ENCODE peak calls at places on chromosomes 7 and 10, in nine cellular contexts. C is Kasumi-1, M is mesothelial cell of epicardium, I is RKO, W is AML-193, E is PC-3, B is GM04504, K is NCI-H510A, H is frontal cortex. A is an unnamed sample.

GRCh38 chr7:69994907-69995542 is 396.8 kb downstream of the AUTS2 start:
- DNase-seq in C (no peak), M (no peak), I (no peak), W (no peak), E (no peak), B (no peak), K (no peak), H (no peak), A (no peak)

GRCh38 chr10:70296406-70296899 is 12.6 kb upstream of the NPFFR1 start:
- DNase-seq in C (peak), M (no peak), I (peak), W (peak), E (peak), B (peak), K (peak), H (no peak), A (no peak)

GRCh38 chr7:116524609-116525297 is at the start of gene CAV1:
- DNase-seq in C (no peak), M (peak), I (peak), W (no peak), E (peak), B (peak), K (no peak), H (peak), A (peak)

GRCh38 chr7:142960955-142961512 is 1.1 kb downstream of the KEL start:
- DNase-seq in C (peak), M (no peak), I (no peak), W (peak), E (peak), B (no peak), K (no peak), H (no peak), A (peak)

GRCh38 chr7:13262929-13263530 is 575.6 kb downstream of the ARL4A start:
- DNase-seq in C (peak), M (no peak), I (peak), W (peak), E (peak), B (peak), K (no peak), H (no peak), A (peak)

GRCh38 chr10:824497-824896 is 107.0 kb downstream of the LARP4B start:
- DNase-seq in C (no peak), M (no peak), I (no peak), W (no peak), E (no peak), B (no peak), K (no peak), H (no peak), A (peak)

GRCh38 chr10:133187091-133187905 is 27.3 kb downstream of the KNDC1 start:
- DNase-seq in C (no peak), M (no peak), I (no peak), W (no peak), E (no peak), B (no peak), K (no peak), H (no peak), A (no peak)

GRCh38 chr10:3452234-3452633 is 279.7 kb upstream of the PITRM1 start:
- DNase-seq in C (no peak), M (no peak), I (no peak), W (no peak), E (peak), B (peak), K (no peak), H (no peak), A (peak)

GRCh38 chr7:154332776-154333175 is 280.6 kb downstream of the DPP6 start:
- DNase-seq in C (no peak), M (no peak), I (no peak), W (no peak), E (no peak), B (no peak), K (no peak), H (no peak), A (no peak)

GRCh38 chr10:14439451-14440259 is 108.9 kb upstream of the FRMD4A start:
- DNase-seq in C (no peak), M (no peak), I (no peak), W (no peak), E (no peak), B (no peak), K (no peak), H (no peak), A (peak)

GRCh38 chr10:91556691-91557529 is 76.0 kb downstream of the PPP1R3C start:
- DNase-seq in C (no peak), M (no peak), I (no peak), W (no peak), E (no peak), B (no peak), K (no peak), H (no peak), A (peak)

GRCh38 chr10:112053895-112054294 is 129.7 kb downstream of the GPAM start:
- DNase-seq in C (no peak), M (no peak), I (no peak), W (no peak), E (no peak), B (no peak), K (no peak), H (no peak), A (no peak)

GRCh38 chr7:101743241-101743994 is 74.0 kb upstream of the CUX1 start:
- DNase-seq in C (peak), M (peak), I (peak), W (peak), E (peak), B (peak), K (peak), H (peak), A (peak)

GRCh38 chr10:27285093-27285492 is 44.5 kb upstream of the ACBD5 start:
- DNase-seq in C (peak), M (no peak), I (peak), W (peak), E (peak), B (no peak), K (no peak), H (no peak), A (peak)

A was measured in SK-MEL-5.